ENCODE peak calls at places on chromosome 5, in four cellular contexts. B is fibroblast of the aortic adventitia, A is non-pigmented ciliary epithelial cell, J is endothelial cell. D is an unnamed sample.

GRCh38 chr5:79486116-79486515 is 27.8 kb downstream of the HOMER1 start:
- DNase-seq in J (no peak), B (no peak), A (no peak), D (no peak)

GRCh38 chr5:27328480-27328879 is 290.1 kb upstream of the CDH9 start:
- DNase-seq in A (peak; percentile 63), J (no peak), B (peak; percentile 81), D (peak; percentile 15)

GRCh38 chr5:76216748-76217147 is 133.6 kb downstream of the SV2C start:
- DNase-seq in A (no peak), B (no peak), J (no peak), D (no peak)

GRCh38 chr5:154196955-154197652 is 6.6 kb downstream of the GALNT10 start:
- DNase-seq in J (no peak), B (peak; percentile 80), A (no peak), D (no peak)

GRCh38 chr5:92775711-92776615 is 805.1 kb downstream of the NR2F1-AS1 start:
- DNase-seq in A (peak; percentile 26), B (no peak), J (no peak), D (peak; percentile 29)

GRCh38 chr5:172640822-172641358 is at the start of gene NEURL1B:
- DNase-seq in A (no peak), B (no peak), J (peak; percentile 68), D (no peak)

GRCh38 chr5:143964919-143965318 is 153.0 kb downstream of the HMHB1 start:
- DNase-seq in A (no peak), J (no peak), B (no peak), D (no peak)

GRCh38 chr5:11504794-11505193 is 399.5 kb downstream of the CTNND2 start:
- DNase-seq in B (peak; percentile 3), A (peak; percentile 4), J (no peak), D (no peak)

GRCh38 chr5:16418471-16418922 is 47.1 kb downstream of the ZNF622 start:
- DNase-seq in B (peak; percentile 23), A (no peak), J (no peak), D (no peak)